ENCODE peak calls at places on chromosomes 2 and 18, in four cellular contexts. T, Q, F and N are unnamed samples.

GRCh38 chr18:10477863-10478260 is 23.4 kb downstream of the APCDD1 start:
- DNase-seq in Q (no peak), F (no peak), T (no peak), N (no peak)

GRCh38 chr2:236636261-236636660 is 66.6 kb downstream of the ACKR3 start:
- DNase-seq in Q (no peak), T (peak; percentile 23), F (no peak), N (no peak)

GRCh38 chr2:230701308-230701707 is 11.3 kb upstream of the CAB39 start:
- DNase-seq in F (no peak), T (no peak), Q (no peak), N (no peak)

GRCh38 chr18:25072205-25072604 is 279.8 kb downstream of the ZNF521 start:
- DNase-seq in F (no peak), Q (no peak), T (no peak), N (no peak)

GRCh38 chr18:58638446-58638845 is 9.6 kb upstream of the ALPK2 start:
- DNase-seq in F (no peak), Q (no peak), T (no peak), N (no peak)

GRCh38 chr2:40760071-40760666 is 308.3 kb upstream of the SLC8A1 start:
- DNase-seq in F (no peak), T (no peak), Q (peak; percentile 52), N (peak; percentile 64)

GRCh38 chr2:195756218-195756941 is 99.4 kb downstream of the SLC39A10 start:
- DNase-seq in T (no peak), Q (peak; percentile 93), F (no peak), N (peak; percentile 34)

GRCh38 chr18:65762556-65762955 is 11.7 kb downstream of the CDH7 start:
- DNase-seq in F (no peak), T (no peak), Q (no peak), N (no peak)

GRCh38 chr2:117631546-117631945 is 182.9 kb upstream of the DDX18 start:
- DNase-seq in T (no peak), F (no peak), Q (no peak), N (no peak)

DNA sequence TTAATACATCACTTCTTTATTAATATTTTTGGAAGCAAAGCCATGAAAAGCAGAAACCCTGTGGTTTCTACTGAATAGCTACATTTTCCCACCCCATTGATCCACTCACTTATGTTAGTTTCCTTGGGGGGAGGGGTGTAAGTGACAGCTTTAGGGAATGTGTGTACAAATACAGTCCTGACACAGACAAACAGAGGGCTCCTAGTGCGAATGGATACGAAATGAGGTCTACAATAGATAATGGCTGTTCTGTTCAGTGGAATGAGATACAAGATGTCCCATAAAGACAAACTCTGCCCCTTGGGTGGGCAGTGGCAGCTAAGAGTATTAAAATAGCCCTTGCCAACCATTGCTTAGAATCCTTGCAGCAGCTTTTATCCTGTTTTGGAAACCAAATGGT is 312.9 kb downstream of the NCKAP5 start:
- DNase-seq in T (no peak), Q (no peak), F (no peak), N (no peak)
- TF ChIP-seq CTCF in T (no peak), Q (no peak), F (no peak), N (no peak)

DNA sequence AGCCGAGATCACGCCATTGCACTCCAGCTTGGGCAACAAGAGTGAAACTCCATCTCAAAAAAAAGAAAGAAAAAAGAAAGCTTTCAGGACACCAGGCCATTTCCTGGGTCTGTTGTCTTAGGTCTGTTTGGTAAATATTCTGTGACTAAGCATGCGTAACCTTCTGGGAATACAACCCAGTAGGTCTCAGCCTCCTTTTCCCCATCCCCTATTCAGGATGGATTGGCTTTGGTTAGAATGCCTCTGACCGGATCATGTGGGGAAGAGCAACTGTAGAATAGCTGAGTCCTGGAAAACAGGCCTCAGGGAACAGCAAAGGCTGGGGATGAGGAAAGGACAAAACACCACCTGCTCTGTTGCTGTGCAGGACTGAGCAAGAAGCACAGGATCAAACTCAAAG is 1.6 kb upstream of the PDCL3 start:
- DNase-seq in F (no peak), T (no peak), Q (peak; percentile 71), N (no peak)
- TF ChIP-seq CTCF in F (no peak), T (no peak), Q (no peak), N (no peak)

GRCh38 chr2:220104871-220105351 is 477.5 kb downstream of the SLC4A3 start:
- DNase-seq in Q (peak; percentile 38), T (no peak), F (peak; percentile 31), N (peak; percentile 52)
- TF ChIP-seq CTCF in Q (peak; percentile 10), T (no peak), F (no peak), N (no peak)

GRCh38 chr2:166137331-166137730 is 9.5 kb upstream of the SCN1A start:
- DNase-seq in Q (no peak), T (no peak), F (no peak), N (no peak)
- TF ChIP-seq CTCF in Q (no peak), T (no peak), F (no peak), N (no peak)

GRCh38 chr18:32018331-32019250 is at the start of gene RNF125:
- DNase-seq in T (peak; percentile 92), Q (peak; percentile 86), F (peak; percentile 80), N (peak; percentile 89)

GRCh38 chr18:32021756-32022564 is 3.3 kb downstream of the RNF125 start:
- DNase-seq in F (no peak), T (no peak), Q (no peak), N (no peak)

GRCh38 chr18:32019251-32019943 is 772 bp downstream of the RNF125 start:
- DNase-seq in Q (peak; percentile 24), T (peak; percentile 74), F (peak; percentile 57), N (peak; percentile 51)
- TF ChIP-seq CTCF in Q (no peak), T (no peak), F (no peak), N (no peak)

GRCh38 chr18:79964330-79965118 is at the start of gene HSBP1L1:
- DNase-seq in F (peak; percentile 76), T (peak; percentile 93), Q (no peak), N (peak; percentile 64)
- TF ChIP-seq CTCF in F (peak; percentile 65), T (peak; percentile 44), Q (peak; percentile 53), N (no peak)